ENCODE peak calls at places on chromosomes 16 and 17, in seven cellular contexts. One of them, this sample, is unnamed.

GRCh38 chr16:53249331-53249730 is 184.9 kb upstream of the RBL2 start:
- DNase-seq in activated T-cell treated with anti-CD3 and anti-CD28 coated beads for 48 hours: no peak
- DNase-seq in RWPE1: no peak
- DNase-seq in EL: no peak
- DNase-seq in stimulated activated CD8-positive, alpha-beta memory T cell treated with anti-CD3 and anti-CD28 coated beads, Interleukin-15, amount 100 ng/mL, for 24 hours: no peak
- DNase-seq in Peyer's patch: no peak
- DNase-seq in adrenal gland: no peak
- DNase-seq in this sample: no peak

GRCh38 chr16:26969589-26970217 is 97.0 kb upstream of the C16orf82 start:
- DNase-seq in RWPE1: no peak
- DNase-seq in Peyer's patch: no peak
- DNase-seq in adrenal gland: no peak
- DNase-seq in activated T-cell treated with anti-CD3 and anti-CD28 coated beads for 48 hours: no peak
- DNase-seq in EL: no peak
- DNase-seq in stimulated activated CD8-positive, alpha-beta memory T cell treated with anti-CD3 and anti-CD28 coated beads, Interleukin-15, amount 100 ng/mL, for 24 hours: no peak
- DNase-seq in this sample: no peak

GRCh38 chr17:32546031-32546444 is 59.2 kb downstream of the CDK5R1 start:
- DNase-seq in activated T-cell treated with anti-CD3 and anti-CD28 coated beads for 48 hours: no peak
- DNase-seq in Peyer's patch: no peak
- DNase-seq in adrenal gland: no peak
- DNase-seq in stimulated activated CD8-positive, alpha-beta memory T cell treated with anti-CD3 and anti-CD28 coated beads, Interleukin-15, amount 100 ng/mL, for 24 hours: no peak
- DNase-seq in RWPE1: no peak
- DNase-seq in EL: peak
- DNase-seq in this sample: no peak

GRCh38 chr17:9221231-9222180 is 200.2 kb downstream of the NTN1 start:
- DNase-seq in RWPE1: no peak
- DNase-seq in adrenal gland: no peak
- DNase-seq in Peyer's patch: no peak
- DNase-seq in activated T-cell treated with anti-CD3 and anti-CD28 coated beads for 48 hours: no peak
- DNase-seq in EL: no peak
- DNase-seq in stimulated activated CD8-positive, alpha-beta memory T cell treated with anti-CD3 and anti-CD28 coated beads, Interleukin-15, amount 100 ng/mL, for 24 hours: no peak
- DNase-seq in this sample: no peak

GRCh38 chr16:180101-180920 is at the start of gene HBQ1:
- DNase-seq in activated T-cell treated with anti-CD3 and anti-CD28 coated beads for 48 hours: peak
- DNase-seq in RWPE1: no peak
- DNase-seq in adrenal gland: no peak
- DNase-seq in Peyer's patch: no peak
- DNase-seq in stimulated activated CD8-positive, alpha-beta memory T cell treated with anti-CD3 and anti-CD28 coated beads, Interleukin-15, amount 100 ng/mL, for 24 hours: peak
- DNase-seq in EL: peak
- DNase-seq in this sample: peak

GRCh38 chr16:46883690-46884512 is at the start of gene GPT2:
- DNase-seq in RWPE1: peak
- DNase-seq in Peyer's patch: peak
- DNase-seq in activated T-cell treated with anti-CD3 and anti-CD28 coated beads for 48 hours: peak
- DNase-seq in stimulated activated CD8-positive, alpha-beta memory T cell treated with anti-CD3 and anti-CD28 coated beads, Interleukin-15, amount 100 ng/mL, for 24 hours: peak
- DNase-seq in adrenal gland: peak
- DNase-seq in EL: peak
- DNase-seq in this sample: peak

GRCh38 chr16:78749745-78750268 is 650.4 kb downstream of the WWOX start:
- DNase-seq in RWPE1: no peak
- DNase-seq in activated T-cell treated with anti-CD3 and anti-CD28 coated beads for 48 hours: no peak
- DNase-seq in EL: no peak
- DNase-seq in adrenal gland: no peak
- DNase-seq in stimulated activated CD8-positive, alpha-beta memory T cell treated with anti-CD3 and anti-CD28 coated beads, Interleukin-15, amount 100 ng/mL, for 24 hours: no peak
- DNase-seq in Peyer's patch: peak
- DNase-seq in this sample: no peak

GRCh38 chr16:89863741-89864391 is 9.5 kb upstream of the TCF25 start:
- DNase-seq in adrenal gland: no peak
- DNase-seq in RWPE1: peak
- DNase-seq in activated T-cell treated with anti-CD3 and anti-CD28 coated beads for 48 hours: no peak
- DNase-seq in Peyer's patch: peak
- DNase-seq in EL: peak
- DNase-seq in stimulated activated CD8-positive, alpha-beta memory T cell treated with anti-CD3 and anti-CD28 coated beads, Interleukin-15, amount 100 ng/mL, for 24 hours: no peak
- DNase-seq in this sample: no peak

GRCh38 chr16:69904495-69905170 is 46.5 kb upstream of the CLEC18A start:
- DNase-seq in adrenal gland: no peak
- DNase-seq in EL: no peak
- DNase-seq in stimulated activated CD8-positive, alpha-beta memory T cell treated with anti-CD3 and anti-CD28 coated beads, Interleukin-15, amount 100 ng/mL, for 24 hours: no peak
- DNase-seq in RWPE1: no peak
- DNase-seq in activated T-cell treated with anti-CD3 and anti-CD28 coated beads for 48 hours: no peak
- DNase-seq in Peyer's patch: no peak
- DNase-seq in this sample: no peak

GRCh38 chr17:27533874-27534815 is 77.9 kb downstream of the KSR1 start:
- DNase-seq in Peyer's patch: no peak
- DNase-seq in activated T-cell treated with anti-CD3 and anti-CD28 coated beads for 48 hours: no peak
- DNase-seq in stimulated activated CD8-positive, alpha-beta memory T cell treated with anti-CD3 and anti-CD28 coated beads, Interleukin-15, amount 100 ng/mL, for 24 hours: no peak
- DNase-seq in EL: peak
- DNase-seq in RWPE1: peak
- DNase-seq in adrenal gland: no peak
- DNase-seq in this sample: no peak

GRCh38 chr17:65074778-65075250 is 18.3 kb upstream of the GNA13 start:
- DNase-seq in Peyer's patch: no peak
- DNase-seq in adrenal gland: peak
- DNase-seq in activated T-cell treated with anti-CD3 and anti-CD28 coated beads for 48 hours: no peak
- DNase-seq in EL: no peak
- DNase-seq in RWPE1: no peak
- DNase-seq in stimulated activated CD8-positive, alpha-beta memory T cell treated with anti-CD3 and anti-CD28 coated beads, Interleukin-15, amount 100 ng/mL, for 24 hours: no peak
- DNase-seq in this sample: peak

GRCh38 chr17:74386397-74386796 is 19.1 kb downstream of the GPR142 start:
- DNase-seq in stimulated activated CD8-positive, alpha-beta memory T cell treated with anti-CD3 and anti-CD28 coated beads, Interleukin-15, amount 100 ng/mL, for 24 hours: no peak
- DNase-seq in Peyer's patch: no peak
- DNase-seq in activated T-cell treated with anti-CD3 and anti-CD28 coated beads for 48 hours: no peak
- DNase-seq in adrenal gland: peak
- DNase-seq in EL: no peak
- DNase-seq in RWPE1: no peak
- DNase-seq in this sample: no peak

GRCh38 chr17:81094744-81095607 is 60.0 kb downstream of the BAIAP2 start:
- DNase-seq in adrenal gland: peak
- DNase-seq in EL: peak
- DNase-seq in stimulated activated CD8-positive, alpha-beta memory T cell treated with anti-CD3 and anti-CD28 coated beads, Interleukin-15, amount 100 ng/mL, for 24 hours: peak
- DNase-seq in activated T-cell treated with anti-CD3 and anti-CD28 coated beads for 48 hours: peak
- DNase-seq in Peyer's patch: peak
- DNase-seq in RWPE1: peak
- DNase-seq in this sample: peak

GRCh38 chr16:29877266-29877961 is 14.4 kb upstream of the CDIPT start:
- DNase-seq in stimulated activated CD8-positive, alpha-beta memory T cell treated with anti-CD3 and anti-CD28 coated beads, Interleukin-15, amount 100 ng/mL, for 24 hours: no peak
- DNase-seq in EL: peak
- DNase-seq in RWPE1: peak
- DNase-seq in activated T-cell treated with anti-CD3 and anti-CD28 coated beads for 48 hours: peak
- DNase-seq in Peyer's patch: no peak
- DNase-seq in adrenal gland: peak
- DNase-seq in this sample: no peak

GRCh38 chr17:57097832-57098421 is 12.9 kb downstream of the AKAP1 start:
- DNase-seq in Peyer's patch: no peak
- DNase-seq in stimulated activated CD8-positive, alpha-beta memory T cell treated with anti-CD3 and anti-CD28 coated beads, Interleukin-15, amount 100 ng/mL, for 24 hours: no peak
- DNase-seq in adrenal gland: peak
- DNase-seq in EL: peak
- DNase-seq in activated T-cell treated with anti-CD3 and anti-CD28 coated beads for 48 hours: no peak
- DNase-seq in RWPE1: no peak
- DNase-seq in this sample: no peak

GRCh38 chr16:55089600-55089999 is 158.9 kb downstream of the IRX5 start:
- DNase-seq in EL: no peak
- DNase-seq in RWPE1: no peak
- DNase-seq in activated T-cell treated with anti-CD3 and anti-CD28 coated beads for 48 hours: no peak
- DNase-seq in adrenal gland: no peak
- DNase-seq in Peyer's patch: no peak
- DNase-seq in stimulated activated CD8-positive, alpha-beta memory T cell treated with anti-CD3 and anti-CD28 coated beads, Interleukin-15, amount 100 ng/mL, for 24 hours: no peak
- DNase-seq in this sample: no peak

GRCh38 chr17:8264320-8264719 is 15.2 kb downstream of the PFAS start:
- DNase-seq in activated T-cell treated with anti-CD3 and anti-CD28 coated beads for 48 hours: no peak
- DNase-seq in EL: no peak
- DNase-seq in Peyer's patch: no peak
- DNase-seq in adrenal gland: no peak
- DNase-seq in stimulated activated CD8-positive, alpha-beta memory T cell treated with anti-CD3 and anti-CD28 coated beads, Interleukin-15, amount 100 ng/mL, for 24 hours: no peak
- DNase-seq in RWPE1: no peak
- DNase-seq in this sample: no peak

GRCh38 chr17:52136173-52136572 is 22.3 kb downstream of the CA10 start:
- DNase-seq in stimulated activated CD8-positive, alpha-beta memory T cell treated with anti-CD3 and anti-CD28 coated beads, Interleukin-15, amount 100 ng/mL, for 24 hours: no peak
- DNase-seq in RWPE1: no peak
- DNase-seq in adrenal gland: no peak
- DNase-seq in activated T-cell treated with anti-CD3 and anti-CD28 coated beads for 48 hours: no peak
- DNase-seq in EL: no peak
- DNase-seq in Peyer's patch: no peak
- DNase-seq in this sample: no peak

GRCh38 chr17:1541367-1541904 is 21.2 kb downstream of the PITPNA start:
- DNase-seq in EL: no peak
- DNase-seq in adrenal gland: no peak
- DNase-seq in activated T-cell treated with anti-CD3 and anti-CD28 coated beads for 48 hours: no peak
- DNase-seq in stimulated activated CD8-positive, alpha-beta memory T cell treated with anti-CD3 and anti-CD28 coated beads, Interleukin-15, amount 100 ng/mL, for 24 hours: no peak
- DNase-seq in RWPE1: no peak
- DNase-seq in Peyer's patch: no peak
- DNase-seq in this sample: no peak

GRCh38 chr16:86590501-86591144 is 12.3 kb downstream of the FOXL1 start:
- DNase-seq in RWPE1: no peak
- DNase-seq in adrenal gland: no peak
- DNase-seq in Peyer's patch: no peak
- DNase-seq in stimulated activated CD8-positive, alpha-beta memory T cell treated with anti-CD3 and anti-CD28 coated beads, Interleukin-15, amount 100 ng/mL, for 24 hours: no peak
- DNase-seq in EL: peak
- DNase-seq in activated T-cell treated with anti-CD3 and anti-CD28 coated beads for 48 hours: no peak
- DNase-seq in this sample: no peak

GRCh38 chr16:27500801-27501200 is 48.9 kb downstream of the GTF3C1 start:
- DNase-seq in RWPE1: no peak
- DNase-seq in adrenal gland: no peak
- DNase-seq in Peyer's patch: no peak
- DNase-seq in stimulated activated CD8-positive, alpha-beta memory T cell treated with anti-CD3 and anti-CD28 coated beads, Interleukin-15, amount 100 ng/mL, for 24 hours: no peak
- DNase-seq in activated T-cell treated with anti-CD3 and anti-CD28 coated beads for 48 hours: no peak
- DNase-seq in EL: no peak
- DNase-seq in this sample: no peak

GRCh38 chr17:73267648-73268537 is 6.2 kb upstream of the CPSF4L start:
- DNase-seq in EL: no peak
- DNase-seq in RWPE1: no peak
- DNase-seq in stimulated activated CD8-positive, alpha-beta memory T cell treated with anti-CD3 and anti-CD28 coated beads, Interleukin-15, amount 100 ng/mL, for 24 hours: no peak
- DNase-seq in adrenal gland: peak
- DNase-seq in activated T-cell treated with anti-CD3 and anti-CD28 coated beads for 48 hours: no peak
- DNase-seq in Peyer's patch: no peak
- DNase-seq in this sample: no peak

GRCh38 chr16:47069841-47070584 is 73.7 kb downstream of the NETO2 start:
- DNase-seq in stimulated activated CD8-positive, alpha-beta memory T cell treated with anti-CD3 and anti-CD28 coated beads, Interleukin-15, amount 100 ng/mL, for 24 hours: no peak
- DNase-seq in EL: no peak
- DNase-seq in Peyer's patch: no peak
- DNase-seq in activated T-cell treated with anti-CD3 and anti-CD28 coated beads for 48 hours: no peak
- DNase-seq in RWPE1: no peak
- DNase-seq in adrenal gland: no peak
- DNase-seq in this sample: no peak

GRCh38 chr17:58120195-58120822 is 27.9 kb upstream of the OR4D1 start:
- DNase-seq in stimulated activated CD8-positive, alpha-beta memory T cell treated with anti-CD3 and anti-CD28 coated beads, Interleukin-15, amount 100 ng/mL, for 24 hours: no peak
- DNase-seq in EL: peak
- DNase-seq in adrenal gland: peak
- DNase-seq in Peyer's patch: no peak
- DNase-seq in activated T-cell treated with anti-CD3 and anti-CD28 coated beads for 48 hours: no peak
- DNase-seq in RWPE1: peak
- DNase-seq in this sample: peak

GRCh38 chr17:75096082-75096625 is 8.4 kb downstream of the SLC16A5 start:
- DNase-seq in adrenal gland: peak
- DNase-seq in EL: peak
- DNase-seq in RWPE1: peak
- DNase-seq in stimulated activated CD8-positive, alpha-beta memory T cell treated with anti-CD3 and anti-CD28 coated beads, Interleukin-15, amount 100 ng/mL, for 24 hours: no peak
- DNase-seq in Peyer's patch: no peak
- DNase-seq in activated T-cell treated with anti-CD3 and anti-CD28 coated beads for 48 hours: no peak
- DNase-seq in this sample: no peak

GRCh38 chr16:22945361-22945760 is 131.4 kb downstream of the HS3ST2 start:
- DNase-seq in stimulated activated CD8-positive, alpha-beta memory T cell treated with anti-CD3 and anti-CD28 coated beads, Interleukin-15, amount 100 ng/mL, for 24 hours: no peak
- DNase-seq in RWPE1: no peak
- DNase-seq in activated T-cell treated with anti-CD3 and anti-CD28 coated beads for 48 hours: no peak
- DNase-seq in Peyer's patch: no peak
- DNase-seq in adrenal gland: no peak
- DNase-seq in EL: no peak
- DNase-seq in this sample: no peak